ENCODE peak calls at places on chromosomes 6 and 20, in seven cellular contexts. One of them, this sample, is unnamed.

GRCh38 chr20:31719644-31720485 is 2.8 kb downstream of the BCL2L1 start:
- DNase-seq in NCI-H1105 treated with DMSO at 0.1 percent for 48 hours: no peak
- DNase-seq in AG04450: no peak
- DNase-seq in PC-3: peak; percentile 94
- DNase-seq in activated effector memory CD4-positive, alpha-beta T cell treated with Interleukin-2 at 50 U/mL for 16 hours: no peak
- DNase-seq in A172: peak; percentile 95
- DNase-seq in nephron progenitor cell: peak; percentile 29
- DNase-seq in this sample: no peak

GRCh38 chr6:52612336-52613096 is 35.7 kb upstream of the TRAM2 start:
- DNase-seq in NCI-H1105 treated with DMSO at 0.1 percent for 48 hours: no peak
- DNase-seq in AG04450: no peak
- DNase-seq in PC-3: peak; percentile 60
- DNase-seq in activated effector memory CD4-positive, alpha-beta T cell treated with Interleukin-2 at 50 U/mL for 16 hours: no peak
- DNase-seq in A172: peak; percentile 57
- DNase-seq in nephron progenitor cell: no peak
- DNase-seq in this sample: no peak

GRCh38 chr6:167731216-167731615 is 95.5 kb upstream of the AFDN start:
- DNase-seq in NCI-H1105 treated with DMSO at 0.1 percent for 48 hours: no peak
- DNase-seq in AG04450: no peak
- DNase-seq in PC-3: no peak
- DNase-seq in activated effector memory CD4-positive, alpha-beta T cell treated with Interleukin-2 at 50 U/mL for 16 hours: no peak
- DNase-seq in A172: no peak
- DNase-seq in nephron progenitor cell: no peak
- DNase-seq in this sample: no peak

GRCh38 chr6:121666809-121667208 is 231.4 kb downstream of the GJA1 start:
- DNase-seq in NCI-H1105 treated with DMSO at 0.1 percent for 48 hours: no peak
- DNase-seq in AG04450: peak; percentile 54
- DNase-seq in PC-3: peak; percentile 78
- DNase-seq in activated effector memory CD4-positive, alpha-beta T cell treated with Interleukin-2 at 50 U/mL for 16 hours: no peak
- DNase-seq in A172: peak; percentile 83
- DNase-seq in nephron progenitor cell: no peak
- DNase-seq in this sample: no peak

GRCh38 chr6:95687839-95688238 is 110.5 kb downstream of the MANEA start:
- DNase-seq in NCI-H1105 treated with DMSO at 0.1 percent for 48 hours: peak; percentile 66
- DNase-seq in AG04450: no peak
- DNase-seq in PC-3: no peak
- DNase-seq in activated effector memory CD4-positive, alpha-beta T cell treated with Interleukin-2 at 50 U/mL for 16 hours: no peak
- DNase-seq in A172: no peak
- DNase-seq in nephron progenitor cell: no peak
- DNase-seq in this sample: no peak

GRCh38 chr6:36334832-36335459 is 1.7 kb downstream of the BNIP5 start:
- DNase-seq in NCI-H1105 treated with DMSO at 0.1 percent for 48 hours: no peak
- DNase-seq in AG04450: no peak
- DNase-seq in PC-3: peak; percentile 30
- DNase-seq in activated effector memory CD4-positive, alpha-beta T cell treated with Interleukin-2 at 50 U/mL for 16 hours: no peak
- DNase-seq in A172: no peak
- DNase-seq in nephron progenitor cell: no peak
- DNase-seq in this sample: no peak

GRCh38 chr6:48766349-48766748 is 655.4 kb upstream of the PTCHD4 start:
- DNase-seq in NCI-H1105 treated with DMSO at 0.1 percent for 48 hours: no peak
- DNase-seq in AG04450: peak; percentile 29
- DNase-seq in PC-3: peak; percentile 93
- DNase-seq in activated effector memory CD4-positive, alpha-beta T cell treated with Interleukin-2 at 50 U/mL for 16 hours: no peak
- DNase-seq in A172: peak; percentile 51
- DNase-seq in nephron progenitor cell: no peak
- DNase-seq in this sample: no peak

GRCh38 chr6:37029249-37029959 is 23.9 kb downstream of the FGD2 start:
- DNase-seq in NCI-H1105 treated with DMSO at 0.1 percent for 48 hours: peak; percentile 12
- DNase-seq in AG04450: peak; percentile 69
- DNase-seq in PC-3: peak; percentile 91
- DNase-seq in activated effector memory CD4-positive, alpha-beta T cell treated with Interleukin-2 at 50 U/mL for 16 hours: no peak
- DNase-seq in A172: peak; percentile 92
- DNase-seq in nephron progenitor cell: peak; percentile 74
- DNase-seq in this sample: no peak

GRCh38 chr6:24313477-24314141 is 44.2 kb downstream of the DCDC2 start:
- DNase-seq in NCI-H1105 treated with DMSO at 0.1 percent for 48 hours: no peak
- DNase-seq in AG04450: peak; percentile 8
- DNase-seq in PC-3: peak; percentile 89
- DNase-seq in activated effector memory CD4-positive, alpha-beta T cell treated with Interleukin-2 at 50 U/mL for 16 hours: no peak
- DNase-seq in A172: peak; percentile 82
- DNase-seq in nephron progenitor cell: no peak
- DNase-seq in this sample: no peak

GRCh38 chr6:26286168-26286854 is 78.7 kb upstream of the BTN3A2 start:
- DNase-seq in NCI-H1105 treated with DMSO at 0.1 percent for 48 hours: peak; percentile 66
- DNase-seq in AG04450: no peak
- DNase-seq in PC-3: peak; percentile 87
- DNase-seq in activated effector memory CD4-positive, alpha-beta T cell treated with Interleukin-2 at 50 U/mL for 16 hours: peak; percentile 66
- DNase-seq in A172: peak; percentile 53
- DNase-seq in nephron progenitor cell: peak; percentile 68
- DNase-seq in this sample: peak; percentile 44

GRCh38 chr6:50330347-50330746 is 280.6 kb upstream of the DEFB112 start:
- DNase-seq in NCI-H1105 treated with DMSO at 0.1 percent for 48 hours: no peak
- DNase-seq in AG04450: no peak
- DNase-seq in PC-3: no peak
- DNase-seq in activated effector memory CD4-positive, alpha-beta T cell treated with Interleukin-2 at 50 U/mL for 16 hours: no peak
- DNase-seq in A172: no peak
- DNase-seq in nephron progenitor cell: no peak
- DNase-seq in this sample: no peak

GRCh38 chr6:6515691-6516607 is 72.6 kb upstream of the LY86 start:
- DNase-seq in NCI-H1105 treated with DMSO at 0.1 percent for 48 hours: no peak
- DNase-seq in AG04450: no peak
- DNase-seq in PC-3: no peak
- DNase-seq in activated effector memory CD4-positive, alpha-beta T cell treated with Interleukin-2 at 50 U/mL for 16 hours: no peak
- DNase-seq in A172: no peak
- DNase-seq in nephron progenitor cell: no peak
- DNase-seq in this sample: no peak

GRCh38 chr6:139567095-139567494 is 192.6 kb upstream of the CITED2 start:
- DNase-seq in NCI-H1105 treated with DMSO at 0.1 percent for 48 hours: no peak
- DNase-seq in AG04450: no peak
- DNase-seq in PC-3: no peak
- DNase-seq in activated effector memory CD4-positive, alpha-beta T cell treated with Interleukin-2 at 50 U/mL for 16 hours: no peak
- DNase-seq in A172: peak; percentile 53
- DNase-seq in nephron progenitor cell: no peak
- DNase-seq in this sample: no peak

GRCh38 chr20:4559906-4560305 is 161.8 kb upstream of the PRND start:
- DNase-seq in NCI-H1105 treated with DMSO at 0.1 percent for 48 hours: no peak
- DNase-seq in AG04450: no peak
- DNase-seq in PC-3: no peak
- DNase-seq in activated effector memory CD4-positive, alpha-beta T cell treated with Interleukin-2 at 50 U/mL for 16 hours: no peak
- DNase-seq in A172: no peak
- DNase-seq in nephron progenitor cell: no peak
- DNase-seq in this sample: no peak

GRCh38 chr6:5671162-5671561 is 335.6 kb downstream of the NRN1 start:
- DNase-seq in NCI-H1105 treated with DMSO at 0.1 percent for 48 hours: no peak
- DNase-seq in AG04450: no peak
- DNase-seq in PC-3: no peak
- DNase-seq in activated effector memory CD4-positive, alpha-beta T cell treated with Interleukin-2 at 50 U/mL for 16 hours: no peak
- DNase-seq in A172: no peak
- DNase-seq in nephron progenitor cell: no peak
- DNase-seq in this sample: no peak

GRCh38 chr6:25641377-25641776 is 10.6 kb upstream of the SCGN start:
- DNase-seq in NCI-H1105 treated with DMSO at 0.1 percent for 48 hours: no peak
- DNase-seq in AG04450: no peak
- DNase-seq in PC-3: no peak
- DNase-seq in activated effector memory CD4-positive, alpha-beta T cell treated with Interleukin-2 at 50 U/mL for 16 hours: no peak
- DNase-seq in A172: no peak
- DNase-seq in nephron progenitor cell: no peak
- DNase-seq in this sample: no peak

GRCh38 chr6:107511410-107512070 is 21.6 kb downstream of the SOBP start:
- DNase-seq in NCI-H1105 treated with DMSO at 0.1 percent for 48 hours: no peak
- DNase-seq in AG04450: no peak
- DNase-seq in PC-3: no peak
- DNase-seq in activated effector memory CD4-positive, alpha-beta T cell treated with Interleukin-2 at 50 U/mL for 16 hours: no peak
- DNase-seq in A172: no peak
- DNase-seq in nephron progenitor cell: no peak
- DNase-seq in this sample: no peak

GRCh38 chr6:168385380-168385779 is 55.6 kb upstream of the SMOC2 start:
- DNase-seq in NCI-H1105 treated with DMSO at 0.1 percent for 48 hours: peak; percentile 58
- DNase-seq in AG04450: no peak
- DNase-seq in PC-3: no peak
- DNase-seq in activated effector memory CD4-positive, alpha-beta T cell treated with Interleukin-2 at 50 U/mL for 16 hours: no peak
- DNase-seq in A172: no peak
- DNase-seq in nephron progenitor cell: no peak
- DNase-seq in this sample: no peak

GRCh38 chr6:52352239-52353008 is 9.5 kb upstream of the PAQR8 start:
- DNase-seq in NCI-H1105 treated with DMSO at 0.1 percent for 48 hours: no peak
- DNase-seq in AG04450: peak; percentile 92
- DNase-seq in PC-3: peak; percentile 99
- DNase-seq in activated effector memory CD4-positive, alpha-beta T cell treated with Interleukin-2 at 50 U/mL for 16 hours: no peak
- DNase-seq in A172: peak; percentile 93
- DNase-seq in nephron progenitor cell: no peak
- DNase-seq in this sample: no peak

GRCh38 chr6:151196571-151196970 is 43.2 kb upstream of the AKAP12 start:
- DNase-seq in NCI-H1105 treated with DMSO at 0.1 percent for 48 hours: no peak
- DNase-seq in AG04450: peak; percentile 66
- DNase-seq in PC-3: no peak
- DNase-seq in activated effector memory CD4-positive, alpha-beta T cell treated with Interleukin-2 at 50 U/mL for 16 hours: no peak
- DNase-seq in A172: no peak
- DNase-seq in nephron progenitor cell: no peak
- DNase-seq in this sample: no peak

GRCh38 chr20:45630366-45630765 is 718 bp downstream of the WFDC9 start:
- DNase-seq in NCI-H1105 treated with DMSO at 0.1 percent for 48 hours: no peak
- DNase-seq in AG04450: no peak
- DNase-seq in PC-3: no peak
- DNase-seq in activated effector memory CD4-positive, alpha-beta T cell treated with Interleukin-2 at 50 U/mL for 16 hours: no peak
- DNase-seq in A172: no peak
- DNase-seq in nephron progenitor cell: no peak
- DNase-seq in this sample: no peak

GRCh38 chr20:25308083-25308491 is 60.2 kb downstream of the PYGB start:
- DNase-seq in NCI-H1105 treated with DMSO at 0.1 percent for 48 hours: no peak
- DNase-seq in AG04450: no peak
- DNase-seq in PC-3: no peak
- DNase-seq in activated effector memory CD4-positive, alpha-beta T cell treated with Interleukin-2 at 50 U/mL for 16 hours: no peak
- DNase-seq in A172: no peak
- DNase-seq in nephron progenitor cell: no peak
- DNase-seq in this sample: no peak

GRCh38 chr6:47207261-47207660 is 102.4 kb downstream of the TNFRSF21 start:
- DNase-seq in NCI-H1105 treated with DMSO at 0.1 percent for 48 hours: peak; percentile 53
- DNase-seq in AG04450: no peak
- DNase-seq in PC-3: no peak
- DNase-seq in activated effector memory CD4-positive, alpha-beta T cell treated with Interleukin-2 at 50 U/mL for 16 hours: no peak
- DNase-seq in A172: no peak
- DNase-seq in nephron progenitor cell: no peak
- DNase-seq in this sample: no peak

GRCh38 chr6:168992696-168993185 is 260.9 kb downstream of the THBS2 start:
- DNase-seq in NCI-H1105 treated with DMSO at 0.1 percent for 48 hours: no peak
- DNase-seq in AG04450: no peak
- DNase-seq in PC-3: no peak
- DNase-seq in activated effector memory CD4-positive, alpha-beta T cell treated with Interleukin-2 at 50 U/mL for 16 hours: no peak
- DNase-seq in A172: no peak
- DNase-seq in nephron progenitor cell: no peak
- DNase-seq in this sample: no peak

GRCh38 chr6:17271628-17272027 is 9.5 kb upstream of the RBM24 start:
- DNase-seq in NCI-H1105 treated with DMSO at 0.1 percent for 48 hours: no peak
- DNase-seq in AG04450: no peak
- DNase-seq in PC-3: no peak
- DNase-seq in activated effector memory CD4-positive, alpha-beta T cell treated with Interleukin-2 at 50 U/mL for 16 hours: no peak
- DNase-seq in A172: no peak
- DNase-seq in nephron progenitor cell: no peak
- DNase-seq in this sample: no peak

GRCh38 chr6:13908955-13909381 is 15.8 kb upstream of the RNF182 start:
- DNase-seq in NCI-H1105 treated with DMSO at 0.1 percent for 48 hours: peak; percentile 83
- DNase-seq in AG04450: peak; percentile 45
- DNase-seq in PC-3: peak; percentile 82
- DNase-seq in activated effector memory CD4-positive, alpha-beta T cell treated with Interleukin-2 at 50 U/mL for 16 hours: peak; percentile 13
- DNase-seq in A172: peak; percentile 77
- DNase-seq in nephron progenitor cell: peak; percentile 52
- DNase-seq in this sample: peak; percentile 28

GRCh38 chr6:40930555-40930954 is 108.5 kb downstream of the UNC5CL start:
- DNase-seq in NCI-H1105 treated with DMSO at 0.1 percent for 48 hours: no peak
- DNase-seq in AG04450: no peak
- DNase-seq in PC-3: no peak
- DNase-seq in activated effector memory CD4-positive, alpha-beta T cell treated with Interleukin-2 at 50 U/mL for 16 hours: no peak
- DNase-seq in A172: no peak
- DNase-seq in nephron progenitor cell: no peak
- DNase-seq in this sample: no peak

GRCh38 chr6:17932362-17932852 is 55.0 kb downstream of the KIF13A start:
- DNase-seq in NCI-H1105 treated with DMSO at 0.1 percent for 48 hours: no peak
- DNase-seq in AG04450: peak; percentile 73
- DNase-seq in PC-3: no peak
- DNase-seq in activated effector memory CD4-positive, alpha-beta T cell treated with Interleukin-2 at 50 U/mL for 16 hours: no peak
- DNase-seq in A172: no peak
- DNase-seq in nephron progenitor cell: no peak
- DNase-seq in this sample: no peak

GRCh38 chr6:26349964-26350857 is 14.8 kb upstream of the BTN3A2 start:
- DNase-seq in NCI-H1105 treated with DMSO at 0.1 percent for 48 hours: no peak
- DNase-seq in AG04450: no peak
- DNase-seq in PC-3: no peak
- DNase-seq in activated effector memory CD4-positive, alpha-beta T cell treated with Interleukin-2 at 50 U/mL for 16 hours: no peak
- DNase-seq in A172: no peak
- DNase-seq in nephron progenitor cell: no peak
- DNase-seq in this sample: no peak

GRCh38 chr6:147802400-147802799 is 293.9 kb downstream of the SAMD5 start:
- DNase-seq in NCI-H1105 treated with DMSO at 0.1 percent for 48 hours: no peak
- DNase-seq in AG04450: peak; percentile 7
- DNase-seq in PC-3: no peak
- DNase-seq in activated effector memory CD4-positive, alpha-beta T cell treated with Interleukin-2 at 50 U/mL for 16 hours: no peak
- DNase-seq in A172: no peak
- DNase-seq in nephron progenitor cell: no peak
- DNase-seq in this sample: no peak

GRCh38 chr6:6858533-6858982 is 249.2 kb upstream of the RREB1 start:
- DNase-seq in NCI-H1105 treated with DMSO at 0.1 percent for 48 hours: no peak
- DNase-seq in AG04450: no peak
- DNase-seq in PC-3: no peak
- DNase-seq in activated effector memory CD4-positive, alpha-beta T cell treated with Interleukin-2 at 50 U/mL for 16 hours: no peak
- DNase-seq in A172: no peak
- DNase-seq in nephron progenitor cell: no peak
- DNase-seq in this sample: no peak

GRCh38 chr6:100881707-100882040 is 545 bp upstream of the ASCC3 start:
- DNase-seq in NCI-H1105 treated with DMSO at 0.1 percent for 48 hours: peak; percentile 71
- DNase-seq in AG04450: no peak
- DNase-seq in PC-3: no peak
- DNase-seq in activated effector memory CD4-positive, alpha-beta T cell treated with Interleukin-2 at 50 U/mL for 16 hours: no peak
- DNase-seq in A172: no peak
- DNase-seq in nephron progenitor cell: no peak
- DNase-seq in this sample: no peak

GRCh38 chr20:16541878-16542277 is 31.4 kb downstream of the KIF16B start:
- DNase-seq in NCI-H1105 treated with DMSO at 0.1 percent for 48 hours: no peak
- DNase-seq in AG04450: no peak
- DNase-seq in PC-3: no peak
- DNase-seq in activated effector memory CD4-positive, alpha-beta T cell treated with Interleukin-2 at 50 U/mL for 16 hours: no peak
- DNase-seq in A172: no peak
- DNase-seq in nephron progenitor cell: no peak
- DNase-seq in this sample: no peak

GRCh38 chr6:127302728-127303675 is 36.3 kb downstream of the RNF146 start:
- DNase-seq in NCI-H1105 treated with DMSO at 0.1 percent for 48 hours: peak; percentile 36
- DNase-seq in AG04450: no peak
- DNase-seq in PC-3: peak; percentile 74
- DNase-seq in activated effector memory CD4-positive, alpha-beta T cell treated with Interleukin-2 at 50 U/mL for 16 hours: no peak
- DNase-seq in A172: peak; percentile 41
- DNase-seq in nephron progenitor cell: no peak
- DNase-seq in this sample: no peak

GRCh38 chr20:56245761-56246160 is 2.8 kb upstream of the MC3R start:
- DNase-seq in NCI-H1105 treated with DMSO at 0.1 percent for 48 hours: no peak
- DNase-seq in AG04450: no peak
- DNase-seq in PC-3: peak; percentile 38
- DNase-seq in activated effector memory CD4-positive, alpha-beta T cell treated with Interleukin-2 at 50 U/mL for 16 hours: no peak
- DNase-seq in A172: no peak
- DNase-seq in nephron progenitor cell: no peak
- DNase-seq in this sample: no peak

GRCh38 chr6:19812512-19813119 is 24.6 kb upstream of the ID4 start:
- DNase-seq in NCI-H1105 treated with DMSO at 0.1 percent for 48 hours: peak; percentile 46
- DNase-seq in AG04450: peak; percentile 26
- DNase-seq in PC-3: peak; percentile 60
- DNase-seq in activated effector memory CD4-positive, alpha-beta T cell treated with Interleukin-2 at 50 U/mL for 16 hours: no peak
- DNase-seq in A172: peak; percentile 32
- DNase-seq in nephron progenitor cell: no peak
- DNase-seq in this sample: no peak

GRCh38 chr20:50146732-50147662 is 6.5 kb downstream of the PEDS1 start:
- DNase-seq in NCI-H1105 treated with DMSO at 0.1 percent for 48 hours: no peak
- DNase-seq in AG04450: no peak
- DNase-seq in PC-3: peak; percentile 89
- DNase-seq in activated effector memory CD4-positive, alpha-beta T cell treated with Interleukin-2 at 50 U/mL for 16 hours: peak; percentile 70
- DNase-seq in A172: peak; percentile 60
- DNase-seq in nephron progenitor cell: no peak
- DNase-seq in this sample: peak; percentile 52

GRCh38 chr20:25222461-25223178 is 25.3 kb upstream of the PYGB start:
- DNase-seq in NCI-H1105 treated with DMSO at 0.1 percent for 48 hours: no peak
- DNase-seq in AG04450: no peak
- DNase-seq in PC-3: no peak
- DNase-seq in activated effector memory CD4-positive, alpha-beta T cell treated with Interleukin-2 at 50 U/mL for 16 hours: no peak
- DNase-seq in A172: no peak
- DNase-seq in nephron progenitor cell: no peak
- DNase-seq in this sample: no peak

This sample was measured in T-helper 17 cell.